ENCODE peak calls at places on chromosomes 6 and 20, in eight cellular contexts. B, S, Z, X, P, V, C and E are unnamed samples.

GRCh38 chr20:33337119-33337518 is 54.1 kb downstream of the BPIFB1 start:
- DNase-seq in P (no peak), S (no peak), Z (no peak), C (no peak), B (no peak), V (no peak), X (no peak), E (no peak)

GRCh38 chr6:127118505-127119360 is at the start of gene RSPO3:
- DNase-seq in S (peak; percentile 69), X (no peak), B (peak; percentile 17), P (peak; percentile 44), V (peak; percentile 39), Z (no peak), C (peak; percentile 47), E (peak; percentile 55)

GRCh38 chr6:71721642-71722041 is 164.7 kb upstream of the RIMS1 start:
- DNase-seq in Z (no peak), C (no peak), P (no peak), X (no peak), B (no peak), S (no peak), V (peak; percentile 30), E (no peak)

GRCh38 chr6:138422861-138423260 is 18.8 kb downstream of the HEBP2 start:
- DNase-seq in B (no peak), Z (no peak), P (no peak), S (no peak), X (no peak), C (no peak), V (peak; percentile 37), E (no peak)

GRCh38 chr6:89034586-89035251 is 45.8 kb upstream of the PNRC1 start:
- DNase-seq in C (no peak), P (no peak), S (no peak), Z (no peak), X (peak; percentile 23), B (no peak), V (peak; percentile 97), E (peak; percentile 88)

GRCh38 chr6:42988486-42989020 is 4.2 kb downstream of the PPP2R5D start:
- DNase-seq in X (no peak), C (no peak), B (no peak), V (peak; percentile 74), P (no peak), S (no peak), Z (no peak), E (no peak)

GRCh38 chr6:7264041-7264440 is 49.0 kb downstream of the SSR1 start:
- DNase-seq in C (peak; percentile 30), B (no peak), P (no peak), V (no peak), Z (no peak), S (peak; percentile 62), X (no peak), E (no peak)

GRCh38 chr6:86215323-86215722 is 572.6 kb upstream of the SYNCRIP start:
- DNase-seq in P (no peak), B (no peak), C (no peak), X (no peak), Z (no peak), S (no peak), V (no peak), E (no peak)

GRCh38 chr6:54217018-54217417 is 91.2 kb upstream of the TINAG start:
- DNase-seq in S (no peak), Z (no peak), C (no peak), X (no peak), V (no peak), B (no peak), P (no peak), E (no peak)